ENCODE peak calls at places on chromosome 9, in nine cellular contexts. H is CD4-positive, alpha-beta T cell; U is neural crest cell; I is HEK293T; B is HuH-7.5; D is kidney epithelial cell; F is EH; Z is ELF-1; Y is erythroblast. M is an unnamed sample.

GRCh38 chr9:121772600-121773285 is 121.3 kb downstream of the DAB2IP start:
- DNase-seq in H (no peak), U (no peak), I (no peak), B (no peak), D (no peak), F (no peak), Z (no peak), Y (no peak), M (no peak)

GRCh38 chr9:111474385-111474784 is 9.8 kb downstream of the ECPAS start:
- DNase-seq in H (no peak), U (no peak), I (no peak), B (no peak), D (no peak), F (no peak), Z (no peak), Y (no peak), M (no peak)

GRCh38 chr9:32502996-32503395 is 23.0 kb downstream of the RIGI start:
- DNase-seq in H (no peak), U (no peak), I (no peak), B (no peak), D (no peak), F (no peak), Z (peak; percentile 4), Y (no peak), M (no peak)

GRCh38 chr9:36193049-36193448 is 2.3 kb downstream of the CLTA start:
- DNase-seq in H (no peak), U (no peak), I (no peak), B (no peak), D (no peak), F (peak; percentile 16), Z (no peak), Y (no peak), M (no peak)

GRCh38 chr9:128706045-128706444 is 3.7 kb downstream of the PKN3 start:
- DNase-seq in H (no peak), U (no peak), I (no peak), B (no peak), D (no peak), F (no peak), Z (no peak), Y (no peak), M (no peak)

GRCh38 chr9:88829276-88829675 is 162.0 kb upstream of the S1PR3 start:
- DNase-seq in H (no peak), U (no peak), I (no peak), B (no peak), D (no peak), F (no peak), Z (no peak), Y (no peak), M (peak; percentile 25)

GRCh38 chr9:108553111-108553635 is 302.6 kb downstream of the ACTL7B start:
- DNase-seq in H (no peak), U (no peak), I (no peak), B (no peak), D (no peak), F (no peak), Z (no peak), Y (no peak), M (no peak)

GRCh38 chr9:128316421-128316820 is 5.8 kb downstream of the TRUB2 start:
- DNase-seq in H (no peak), U (no peak), I (no peak), B (no peak), D (no peak), F (no peak), Z (no peak), Y (no peak), M (no peak)

GRCh38 chr9:92276223-92277007 is 17.1 kb downstream of the IARS1 start:
- DNase-seq in H (no peak), U (no peak), I (no peak), B (no peak), D (no peak), F (peak; percentile 54), Z (no peak), Y (no peak), M (no peak)

GRCh38 chr9:78320030-78320693 is 23.2 kb downstream of the PSAT1 start:
- DNase-seq in H (no peak), U (no peak), I (no peak), B (no peak), D (no peak), F (no peak), Z (no peak), Y (no peak), M (no peak)

GRCh38 chr9:131915181-131915580 is 164.5 kb downstream of the MED27 start:
- DNase-seq in H (no peak), U (no peak), I (no peak), B (no peak), D (no peak), F (peak; percentile 52), Z (no peak), Y (no peak), M (no peak)

GRCh38 chr9:1096155-1096964 is 46.2 kb downstream of the DMRT2 start:
- DNase-seq in H (no peak), U (no peak), I (no peak), B (no peak), D (no peak), F (no peak), Z (no peak), Y (no peak), M (no peak)

GRCh38 chr9:133608881-133609280 is 308 bp downstream of the FAM163B start:
- DNase-seq in H (no peak), U (no peak), I (no peak), B (no peak), D (no peak), F (no peak), Z (no peak), Y (no peak), M (no peak)

GRCh38 chr9:70789086-70789485 is 332.3 kb downstream of the TRPM3 start:
- DNase-seq in H (no peak), U (no peak), I (no peak), B (no peak), D (no peak), F (peak; percentile 52), Z (no peak), Y (no peak), M (no peak)